ENCODE peak calls at places on chromosomes 5 and 9, in six cellular contexts. S is mesenchymal stem cell, I is IMR-90, J is H1, Q is H9, U is neuronal stem cell. W is an unnamed sample.

GRCh38 chr5:132310141-132310834 is 16.1 kb downstream of the SLC22A4 start:
- DNase-seq in I (no peak), S (no peak), J (no peak), Q (no peak), U (no peak), W (no peak)

GRCh38 chr5:83745821-83746220 is 25.2 kb upstream of the HAPLN1 start:
- DNase-seq in U (no peak), S (no peak), J (no peak), I (peak), Q (no peak), W (peak)

GRCh38 chr5:160165137-160166068 is 46.2 kb upstream of the PWWP2A start:
- DNase-seq in Q (peak), S (peak), I (peak), U (peak), J (peak), W (peak)

GRCh38 chr5:5373351-5374033 is 49.0 kb upstream of the ICE1 start:
- DNase-seq in S (no peak), Q (no peak), U (no peak), J (no peak), I (no peak), W (no peak)

GRCh38 chr5:2985718-2986117 is 234.2 kb upstream of the IRX2 start:
- DNase-seq in S (no peak), U (no peak), Q (no peak), I (no peak), J (no peak), W (no peak)

GRCh38 chr9:18606281-18606680 is 132.3 kb downstream of the ADAMTSL1 start:
- DNase-seq in J (no peak), I (peak), Q (no peak), S (peak), U (no peak), W (no peak)

GRCh38 chr9:81637276-81637675 is 52.1 kb downstream of the TLE1 start:
- DNase-seq in S (no peak), I (peak), U (no peak), J (no peak), Q (no peak), W (no peak)

GRCh38 chr9:102631559-102631958 is 363.6 kb upstream of the CYLC2 start:
- DNase-seq in Q (no peak), U (no peak), S (no peak), J (no peak), I (no peak), W (peak)

GRCh38 chr5:79074641-79075040 is 5.1 kb downstream of the BHMT2 start:
- DNase-seq in Q (no peak), U (no peak), I (peak), J (no peak), S (peak), W (peak)

GRCh38 chr9:8329561-8330283 is 530.1 kb upstream of the DMAC1 start:
- DNase-seq in S (no peak), I (no peak), J (no peak), U (no peak), Q (peak), W (no peak)

GRCh38 chr5:172871561-172871960 is 37.5 kb downstream of the ERGIC1 start:
- DNase-seq in I (no peak), Q (no peak), U (no peak), J (no peak), S (no peak), W (no peak)

GRCh38 chr9:112074250-112075008 is 100.7 kb downstream of the SUSD1 start:
- DNase-seq in J (peak), I (peak), U (peak), S (peak), Q (peak), W (peak)

GRCh38 chr5:68377733-68378132 is 162.2 kb downstream of the PIK3R1 start:
- DNase-seq in Q (no peak), U (no peak), I (no peak), J (no peak), S (no peak), W (no peak)

GRCh38 chr9:100324594-100325200 is 28.0 kb downstream of the TEX10 start:
- DNase-seq in Q (no peak), S (peak), U (no peak), J (no peak), I (peak), W (peak)

GRCh38 chr5:135375040-135375439 is 24.0 kb downstream of the MACROH2A1 start:
- DNase-seq in J (no peak), I (no peak), Q (no peak), S (no peak), U (no peak), W (peak)

GRCh38 chr5:135371738-135372232 is 27.2 kb downstream of the MACROH2A1 start:
- DNase-seq in Q (no peak), J (no peak), I (peak), U (no peak), S (no peak), W (peak)

GRCh38 chr5:135376961-135377621 is 21.9 kb downstream of the MACROH2A1 start:
- DNase-seq in U (no peak), J (no peak), Q (no peak), S (no peak), I (no peak), W (no peak)

GRCh38 chr5:135372654-135373381 is 26.2 kb downstream of the MACROH2A1 start:
- DNase-seq in I (no peak), U (no peak), Q (no peak), J (no peak), S (no peak), W (no peak)

GRCh38 chr5:135373747-135374515 is 25.1 kb downstream of the MACROH2A1 start:
- DNase-seq in Q (no peak), J (no peak), U (no peak), I (no peak), S (no peak), W (peak)
- H3K14ac ChIP-seq in Q (no peak), J (no peak), U (peak), I (no peak), S (no peak), W (no peak)

DNA sequence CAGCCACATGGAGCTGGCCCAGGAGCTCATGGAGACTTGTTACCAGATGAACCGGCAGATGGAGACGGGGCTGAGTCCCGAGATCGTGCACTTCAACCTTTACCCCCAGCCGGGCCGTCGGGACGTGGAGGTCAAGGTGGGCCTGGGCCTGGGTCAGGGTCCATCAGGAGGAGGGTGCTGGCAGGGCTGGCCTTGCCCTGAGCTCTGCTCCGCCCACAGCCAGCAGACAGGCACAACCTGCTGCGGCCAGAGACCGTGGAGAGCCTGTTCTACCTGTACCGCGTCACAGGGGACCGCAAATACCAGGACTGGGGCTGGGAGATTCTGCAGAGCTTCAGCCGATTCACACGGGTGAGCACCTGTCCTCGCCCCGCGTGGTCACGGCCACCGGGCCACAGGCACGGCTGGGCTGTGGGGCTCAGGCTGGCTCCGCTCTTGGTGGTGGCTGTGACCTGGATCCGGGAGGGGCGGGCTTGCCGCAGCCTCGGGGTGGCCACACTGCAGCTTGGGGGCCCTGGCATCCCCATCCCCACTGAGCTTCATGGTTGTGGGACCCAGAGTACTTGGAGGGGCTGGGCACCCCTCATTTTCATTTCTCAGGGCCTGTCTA is 7.1 kb downstream of the DPP7 start:
- DNase-seq in S (no peak), J (no peak), Q (no peak), I (no peak), U (no peak), W (no peak)
- H3K23ac ChIP-seq in S (no peak), J (no peak), Q (no peak), I (no peak), U (no peak), W (no peak)

DNA sequence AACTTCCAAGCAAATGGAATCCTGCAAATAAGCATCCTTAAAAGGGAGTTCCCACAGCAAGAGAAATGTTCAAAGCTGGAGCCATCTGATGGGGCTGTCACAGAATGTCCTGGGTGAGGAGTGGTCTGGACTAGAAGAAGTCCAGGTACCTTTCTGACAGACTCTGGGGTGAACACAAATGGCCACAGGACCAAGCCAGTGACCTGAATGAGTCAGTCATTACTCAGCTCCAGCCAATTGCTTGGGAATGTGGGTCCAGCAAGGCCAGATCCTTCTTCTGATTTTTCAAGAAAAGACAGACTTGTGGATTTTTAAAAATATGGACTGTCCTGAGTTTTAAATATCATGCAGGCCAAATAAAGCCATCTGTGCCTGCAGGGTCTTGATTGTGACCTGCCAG is 30.1 kb downstream of the GALNT10 start:
- DNase-seq in Q (no peak), J (no peak), I (peak), S (peak), U (no peak), W (peak)
- H3K14ac ChIP-seq in Q (no peak), J (no peak), I (peak), S (no peak), U (no peak), W (peak)

GRCh38 chr5:135398855-135399837 is at the start of gene MACROH2A1:
- DNase-seq in U (peak), S (peak), Q (peak), J (peak), I (peak), W (peak)
- H3K23ac ChIP-seq in U (peak), S (no peak), Q (no peak), J (no peak), I (peak), W (no peak)

GRCh38 chr9:12903316-12903715 is 128.5 kb downstream of the LURAP1L start:
- DNase-seq in U (no peak), I (no peak), Q (no peak), S (no peak), J (no peak), W (no peak)
- H3K14ac ChIP-seq in U (no peak), I (no peak), Q (no peak), S (no peak), J (no peak), W (no peak)

GRCh38 chr9:33082135-33082534 is 5.7 kb upstream of the SMU1 start:
- DNase-seq in S (no peak), Q (no peak), I (no peak), J (no peak), U (no peak), W (no peak)

GRCh38 chr9:33076031-33076359 is 479 bp downstream of the SMU1 start:
- DNase-seq in J (no peak), U (no peak), Q (no peak), S (peak), I (peak), W (no peak)

GRCh38 chr9:33080534-33080933 is 4.1 kb upstream of the SMU1 start:
- DNase-seq in U (no peak), J (no peak), Q (no peak), I (no peak), S (no peak), W (no peak)

GRCh38 chr9:33081128-33081851 is 4.8 kb upstream of the SMU1 start:
- DNase-seq in U (peak), I (peak), J (no peak), Q (peak), S (peak), W (peak)

GRCh38 chr9:33076360-33077004 is at the start of gene SMU1:
- DNase-seq in Q (peak), I (peak), U (peak), S (peak), J (peak), W (peak)
- H3K23ac ChIP-seq in Q (no peak), I (peak), U (peak), S (no peak), J (no peak), W (no peak)

GRCh38 chr5:174151579-174152181 is 106.2 kb downstream of the NSG2 start:
- DNase-seq in J (no peak), I (no peak), U (no peak), S (no peak), Q (no peak), W (no peak)
- H3K14ac ChIP-seq in J (no peak), I (no peak), U (no peak), S (no peak), Q (no peak), W (no peak)

GRCh38 chr5:179801304-179802206 is 5.1 kb downstream of the MGAT4B start:
- DNase-seq in Q (peak), J (peak), U (no peak), I (peak), S (peak), W (peak)

GRCh38 chr5:179804599-179804947 is 2.1 kb downstream of the MGAT4B start:
- DNase-seq in S (no peak), Q (no peak), I (no peak), U (no peak), J (no peak), W (no peak)

GRCh38 chr5:179802207-179802883 is 4.3 kb downstream of the MGAT4B start:
- DNase-seq in J (no peak), S (no peak), U (no peak), Q (no peak), I (no peak), W (no peak)

GRCh38 chr5:179803651-179804598 is 2.7 kb downstream of the MGAT4B start:
- DNase-seq in Q (no peak), S (peak), J (peak), U (no peak), I (peak), W (no peak)

DNA sequence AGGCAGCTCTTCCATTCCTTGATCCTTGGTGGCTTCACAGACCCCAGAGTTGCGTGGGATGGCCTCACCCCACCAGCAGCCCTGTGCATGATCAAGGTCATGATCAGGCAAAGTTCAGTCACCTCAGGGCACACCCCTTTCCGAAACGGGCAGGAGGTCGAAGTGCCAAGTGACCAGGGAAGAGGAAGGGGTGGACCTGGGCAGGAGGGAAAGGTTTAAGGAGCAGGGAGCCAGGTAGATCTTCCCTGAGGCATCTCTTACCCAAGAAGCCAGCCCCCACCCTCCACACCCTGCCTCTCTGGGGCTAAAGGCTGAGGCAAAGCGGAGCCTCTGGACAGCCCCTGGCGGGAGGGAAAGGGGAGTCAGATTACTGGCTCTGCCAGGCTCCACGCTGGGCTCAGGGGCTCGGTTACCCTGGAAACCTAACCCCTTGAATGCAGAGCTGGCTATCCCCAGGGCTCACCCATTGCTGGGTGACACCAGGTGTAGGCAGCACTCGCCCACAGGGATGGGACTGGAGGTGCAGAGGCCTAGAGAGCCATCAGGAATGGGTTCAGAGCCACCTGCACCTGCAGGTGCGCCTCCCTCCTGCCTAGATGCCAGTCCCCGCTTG is 3.6 kb downstream of the MGAT4B start:
- DNase-seq in I (no peak), J (peak), Q (no peak), U (no peak), S (no peak), W (no peak)
- H3K23ac ChIP-seq in I (no peak), J (no peak), Q (no peak), U (no peak), S (no peak), W (no peak)

GRCh38 chr9:4934976-4935672 is 49.9 kb upstream of the JAK2 start:
- DNase-seq in J (no peak), I (no peak), Q (no peak), S (no peak), U (peak), W (peak)

GRCh38 chr9:4937436-4937835 is 47.6 kb upstream of the JAK2 start:
- DNase-seq in S (peak), J (no peak), Q (no peak), U (no peak), I (no peak), W (no peak)

GRCh38 chr9:4936277-4936676 is 48.8 kb upstream of the JAK2 start:
- DNase-seq in U (no peak), S (no peak), Q (no peak), J (no peak), I (no peak), W (no peak)

GRCh38 chr9:4936823-4937222 is 48.2 kb upstream of the JAK2 start:
- DNase-seq in U (no peak), J (no peak), S (no peak), I (no peak), Q (no peak), W (no peak)

DNA sequence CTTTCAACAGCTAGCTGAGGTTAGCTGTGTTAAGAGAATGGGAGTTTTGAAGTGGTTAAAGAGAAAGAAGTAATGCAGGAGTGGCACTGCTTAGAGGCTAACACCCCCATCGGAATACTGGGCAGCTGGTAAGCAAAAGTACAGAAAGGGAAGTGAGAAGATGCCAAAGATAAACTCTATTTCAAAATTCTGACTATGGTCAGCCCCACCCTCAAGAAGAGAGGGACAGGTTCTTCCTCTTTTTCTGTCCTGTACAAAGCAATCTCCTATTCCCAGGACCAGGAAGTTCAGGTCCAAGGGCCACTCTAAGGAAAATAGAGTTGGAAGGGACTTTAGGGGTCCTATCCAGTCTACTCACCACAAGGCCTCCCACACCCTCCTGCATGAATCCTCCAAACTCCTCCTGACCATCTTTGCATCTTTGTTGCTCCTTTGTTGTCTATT is 45.9 kb upstream of the JAK2 start:
- DNase-seq in U (no peak), Q (no peak), S (no peak), I (no peak), J (no peak), W (peak)
- H3K14ac ChIP-seq in U (no peak), Q (no peak), S (no peak), I (no peak), J (no peak), W (no peak)

W was measured in trophoblast cell.